ENCODE peak calls at places on chromosomes 2 and 18, in four cellular contexts. B is body of pancreas, A is aorta, U is lung. T is an unnamed sample. For H3K9me3, the result is how much of the 10 kb centered on the place peaks cover.

GRCh38 chr2:202718614-202719013 is 83.8 kb downstream of the FAM117B start:
- DNase-seq in U (no peak), B (no peak), A (no peak), T (no peak)

GRCh38 chr2:219622472-219622871 is 5.0 kb upstream of the SLC4A3 start:
- DNase-seq in A (no peak), U (no peak), B (no peak), T (no peak)

GRCh38 chr2:20638014-20638413 is 12.9 kb downstream of the HS1BP3 start:
- DNase-seq in U (no peak), A (no peak), B (no peak), T (no peak)

GRCh38 chr2:236912316-236913153 is 173.2 kb upstream of the COPS8 start:
- DNase-seq in A (no peak), U (no peak), B (no peak), T (no peak)

GRCh38 chr2:138942466-138942865 is 162.3 kb upstream of the NXPH2 start:
- DNase-seq in B (no peak), U (no peak), A (no peak), T (no peak)

GRCh38 chr18:48142994-48143393 is 212.5 kb upstream of the SMAD2 start:
- DNase-seq in B (no peak), A (peak), U (no peak), T (no peak)

GRCh38 chr2:86194751-86195054 is 559 bp downstream of the IMMT start:
- DNase-seq in A (peak), B (no peak), U (peak), T (peak)

GRCh38 chr2:229041691-229042090 is 229.4 kb downstream of the PID1 start:
- DNase-seq in U (no peak), A (no peak), B (no peak), T (no peak)

GRCh38 chr2:102122115-102122514 is 20.4 kb upstream of the IL1R1 start:
- DNase-seq in B (no peak), A (no peak), U (no peak), T (no peak)

GRCh38 chr2:25822190-25823117 is 55.8 kb downstream of the ASXL2 start:
- DNase-seq in A (peak), B (peak), U (peak), T (peak)

GRCh38 chr2:24016853-24017703 is 7.2 kb downstream of the MFSD2B start:
- DNase-seq in A (peak), B (no peak), U (no peak), T (no peak)

GRCh38 chr2:203722411-203722810 is 16.0 kb downstream of the CD28 start:
- DNase-seq in A (no peak), U (no peak), B (no peak), T (peak)

DNA sequence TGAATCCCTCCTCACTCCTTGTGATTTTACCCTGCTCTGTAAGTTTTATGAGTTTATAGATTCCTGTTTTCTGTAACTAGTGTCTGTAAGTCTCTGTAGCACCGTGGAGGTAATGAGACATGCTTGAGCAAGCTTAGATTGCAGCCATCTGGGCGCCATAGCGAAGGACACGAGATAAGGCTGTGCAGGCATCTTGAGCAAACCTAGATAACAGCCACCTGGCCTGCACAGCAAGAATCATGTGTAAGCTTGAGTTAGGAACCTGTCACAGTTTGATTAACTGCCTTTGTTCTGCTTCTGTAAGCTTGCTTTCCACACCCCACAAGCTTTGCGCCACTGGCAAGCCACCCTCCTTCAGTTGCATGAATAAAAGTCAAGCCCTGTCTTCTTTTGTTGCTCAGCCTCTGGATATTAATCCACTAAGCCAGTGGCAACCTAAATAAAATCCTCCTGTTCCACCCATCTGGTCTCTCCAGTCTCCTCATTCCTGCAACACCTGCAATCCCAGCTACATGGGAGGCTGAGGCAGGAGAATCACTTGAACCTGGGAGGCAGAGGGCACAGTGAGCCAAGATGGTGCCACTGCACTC is 270.6 kb upstream of the RGPD4 start:
- DNase-seq in A (no peak), B (no peak), U (no peak), T (no peak)
- H3K9me3 ChIP-seq in A (under half), B (under half), U (under half), T (under half)

GRCh38 chr2:27964067-27964466 is 73.5 kb downstream of the BABAM2 start:
- DNase-seq in A (no peak), B (no peak), U (no peak), T (no peak)
- H3K9me3 ChIP-seq in A (under half), B (under half), U (under half), T (under half)

DNA sequence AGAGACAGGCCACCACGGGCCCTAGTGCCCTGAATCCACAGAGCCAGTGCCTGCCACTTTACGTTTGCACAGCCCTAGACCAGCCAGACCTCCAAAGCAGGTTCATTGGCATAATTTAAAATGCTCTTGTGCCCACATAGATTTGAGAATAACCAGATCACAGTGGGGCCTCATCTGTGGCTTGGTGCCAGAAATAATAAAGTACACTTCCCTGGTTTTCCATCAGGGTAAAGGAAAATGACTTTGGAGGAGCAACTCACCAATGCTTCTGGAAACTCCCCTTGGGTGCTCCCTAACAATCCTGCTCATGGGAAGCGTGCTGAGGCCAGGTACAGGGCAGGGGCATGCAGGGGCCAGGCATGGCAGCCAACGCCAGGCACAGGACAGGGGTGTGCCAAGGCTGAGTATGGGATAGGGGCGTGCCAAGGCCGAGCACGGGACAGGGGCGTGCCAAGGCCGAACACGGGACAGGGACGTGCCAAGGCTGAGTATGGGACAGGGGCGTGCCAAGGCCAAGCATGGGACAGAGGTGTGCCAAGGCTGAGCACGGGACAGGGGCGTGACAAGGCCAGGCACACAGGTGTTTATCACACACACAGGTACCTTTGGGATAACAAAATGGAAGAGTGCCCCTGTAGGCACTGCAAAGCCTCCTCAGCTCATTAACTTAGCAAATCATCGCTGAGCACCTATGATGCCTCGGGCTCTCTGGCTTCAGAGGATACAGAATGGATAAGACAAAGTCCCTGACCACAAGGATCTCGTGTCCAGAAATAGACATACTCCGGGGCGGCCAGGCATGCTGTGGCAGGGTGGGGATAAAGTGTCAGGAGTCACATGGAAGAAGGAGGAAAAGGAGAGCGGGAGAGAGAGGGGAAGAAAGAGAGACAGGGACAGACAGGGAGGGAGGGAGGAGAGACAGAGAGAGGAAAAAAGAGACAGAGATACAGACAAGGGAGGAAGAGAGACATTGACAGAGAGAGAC is 334.7 kb downstream of the EIPR1 start:
- DNase-seq in A (no peak), U (no peak), B (peak), T (no peak)
- H3K9me3 ChIP-seq in A (under half), U (under half), B (under half), T (under half)

GRCh38 chr2:89797320-89798038 is 1106.0 kb downstream of the RPIA start:
- DNase-seq in A (no peak), U (no peak), B (no peak), T (no peak)
- H3K9me3 ChIP-seq in A (under half), U (under half), B (under half), T (under half)

DNA sequence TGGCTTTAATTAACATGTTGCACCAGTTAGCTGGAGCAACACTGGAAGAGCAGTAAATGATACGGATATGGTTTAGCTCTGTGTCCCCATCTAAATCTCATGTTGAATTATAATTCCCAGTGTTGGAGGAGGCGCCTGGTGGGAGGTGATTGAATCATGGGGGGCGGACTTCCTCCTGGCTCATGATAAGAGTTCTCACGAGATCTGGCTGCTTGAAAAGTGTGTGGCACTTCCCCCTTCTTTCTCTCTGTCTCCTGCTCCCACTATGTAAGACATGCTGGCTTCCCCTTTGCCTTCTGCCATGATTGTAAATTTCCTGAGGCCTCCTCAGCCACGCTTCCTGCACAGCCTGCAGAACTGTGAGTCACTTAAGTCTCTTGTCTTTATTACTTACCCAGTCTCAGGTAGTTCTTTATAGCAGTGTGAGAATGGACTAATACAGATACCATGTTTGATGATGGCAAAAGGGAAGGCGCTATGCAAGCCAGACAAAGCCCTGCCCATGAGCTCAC is 963.6 kb downstream of the SOCS6 start:
- DNase-seq in A (no peak), U (no peak), B (no peak), T (no peak)
- H3K9me3 ChIP-seq in A (under half), U (under half), B (under half), T (under half)

GRCh38 chr2:65826567-65826966 is 394.2 kb upstream of the SPRED2 start:
- DNase-seq in B (no peak), U (no peak), A (no peak), T (no peak)

GRCh38 chr2:65819963-65820362 is 387.6 kb upstream of the SPRED2 start:
- DNase-seq in A (no peak), B (no peak), U (no peak), T (no peak)

GRCh38 chr2:65820454-65820853 is 388.1 kb upstream of the SPRED2 start:
- DNase-seq in U (no peak), A (no peak), B (no peak), T (no peak)

GRCh38 chr2:65818873-65819451 is 386.6 kb upstream of the SPRED2 start:
- DNase-seq in A (no peak), U (no peak), B (no peak), T (no peak)

DNA sequence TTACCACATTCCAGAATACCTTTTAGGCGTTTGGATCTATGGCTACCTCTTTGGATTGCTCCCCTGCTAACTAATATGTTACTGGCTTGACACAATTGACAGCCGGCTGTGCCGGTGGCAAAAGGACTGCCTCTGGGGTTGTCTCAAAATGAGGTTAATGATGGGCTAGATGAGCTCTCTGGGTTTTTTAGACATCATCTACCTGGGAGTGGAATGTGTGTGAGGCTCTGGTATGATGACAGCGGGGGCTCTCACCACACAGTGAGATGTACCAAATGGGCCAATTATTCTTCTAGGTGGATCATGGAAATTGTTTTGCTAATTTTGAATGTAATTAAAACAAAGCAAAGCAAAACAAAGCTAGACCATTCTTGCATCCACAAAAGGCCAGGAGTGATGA is 391.1 kb upstream of the SPRED2 start:
- DNase-seq in A (no peak), U (no peak), B (no peak), T (no peak)
- H3K9me3 ChIP-seq in A (under half), U (under half), B (under half), T (under half)

DNA sequence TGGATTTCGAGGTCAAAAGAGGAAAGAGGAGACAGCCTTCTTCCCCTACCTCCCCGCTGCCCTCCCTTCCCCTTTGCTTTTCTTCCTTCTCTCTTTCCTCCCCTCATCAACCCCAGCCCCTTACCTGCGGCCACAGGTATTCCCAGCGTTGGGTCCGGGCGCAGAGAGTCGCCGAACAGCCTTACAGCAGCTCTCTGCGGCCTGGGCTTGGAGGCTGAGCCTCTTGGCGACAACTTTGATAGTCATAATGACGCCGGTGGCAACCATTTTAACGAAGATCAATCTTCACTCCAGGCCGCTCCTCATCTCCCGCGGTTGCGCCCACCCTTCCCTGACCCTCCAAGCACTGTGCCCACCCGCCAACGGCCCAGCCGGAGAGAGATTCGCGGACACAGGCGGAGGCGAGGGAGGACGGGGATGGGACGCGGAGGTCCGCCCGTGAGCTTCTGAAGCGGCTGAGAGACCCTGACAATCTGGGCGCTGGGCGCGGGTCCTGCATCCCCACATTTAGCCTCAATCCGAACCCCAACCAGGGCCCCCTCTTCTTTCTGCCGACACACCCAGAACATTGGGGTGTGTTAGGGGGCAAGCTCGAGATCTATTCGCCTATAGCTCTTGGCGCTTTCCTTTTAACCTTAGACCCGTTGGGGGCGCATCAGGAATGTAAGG is 1.5 kb upstream of the EVX2 start:
- DNase-seq in B (no peak), A (no peak), U (no peak), T (no peak)
- H3K9me3 ChIP-seq in B (under half), A (under half), U (under half), T (under half)

DNA sequence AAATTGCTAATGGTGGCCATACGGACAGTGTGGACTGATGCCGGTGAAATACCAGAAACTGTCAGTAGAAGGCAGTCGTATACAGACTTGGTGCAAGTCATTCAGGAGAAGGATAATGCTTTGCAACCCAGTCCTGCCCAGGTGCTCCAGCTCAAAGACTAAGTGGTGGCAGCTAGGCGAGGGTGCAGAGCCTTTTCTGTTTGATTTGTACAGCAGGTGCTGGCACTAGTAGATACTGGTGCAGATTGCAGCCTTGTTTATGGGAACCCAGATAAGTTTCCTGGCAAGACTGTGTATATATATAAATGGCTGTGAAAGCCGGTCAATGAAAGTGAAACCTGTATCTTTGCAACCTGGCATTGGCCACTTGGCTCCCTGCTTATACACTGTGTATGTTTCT is 208.3 kb upstream of the SYT4 start:
- DNase-seq in B (peak), U (no peak), A (no peak), T (no peak)
- H3K9me3 ChIP-seq in B (under half), U (under half), A (under half), T (under half)